ENCODE peak calls at places on chromosomes 6 and 20, in four cellular contexts. D is cardiac fibroblast, B is fibroblast of the aortic adventitia, X is mucosa of descending colon. Z is an unnamed sample.

GRCh38 chr6:131764350-131764749 is 43.5 kb upstream of the ENPP1 start:
- DNase-seq in D (peak), B (no peak), X (no peak), Z (peak)

GRCh38 chr6:34143884-34144580 is 1.9 kb downstream of the GRM4 start:
- DNase-seq in X (no peak), B (no peak), D (no peak), Z (no peak)

GRCh38 chr20:9059931-9060330 is 9.0 kb upstream of the PLCB4 start:
- DNase-seq in X (no peak), B (peak), D (no peak), Z (no peak)

GRCh38 chr6:51768087-51768486 is 319.3 kb downstream of the PKHD1 start:
- DNase-seq in B (no peak), D (no peak), X (no peak), Z (no peak)

GRCh38 chr20:60431349-60431748 is 473.1 kb downstream of the CDH26 start:
- DNase-seq in D (no peak), X (no peak), B (no peak), Z (no peak)

GRCh38 chr20:13930246-13930645 is 60.2 kb downstream of the SEL1L2 start:
- DNase-seq in X (no peak), D (no peak), B (no peak), Z (no peak)

GRCh38 chr20:23142162-23143050 is 56.3 kb upstream of the CD93 start:
- DNase-seq in B (no peak), D (no peak), X (no peak), Z (no peak)

GRCh38 chr6:49325901-49326300 is 137.2 kb downstream of the MMUT start:
- DNase-seq in D (peak), X (no peak), B (peak), Z (no peak)

GRCh38 chr20:48349673-48350072 is 478.1 kb downstream of the PREX1 start:
- DNase-seq in D (no peak), B (no peak), X (no peak), Z (no peak)

GRCh38 chr6:112122758-112123157 is 35.4 kb downstream of the FAM229B start:
- DNase-seq in D (no peak), X (no peak), B (no peak), Z (no peak)

GRCh38 chr6:51277471-51277870 is 458.8 kb downstream of the TFAP2B start:
- DNase-seq in D (no peak), X (no peak), B (no peak), Z (no peak)

GRCh38 chr6:21533678-21534077 is 59.9 kb upstream of the SOX4 start:
- DNase-seq in X (no peak), D (peak), B (no peak), Z (no peak)

GRCh38 chr6:141464490-141464889 is 668.2 kb upstream of the GJE1 start:
- DNase-seq in X (no peak), D (peak), B (peak), Z (peak)

GRCh38 chr6:155782320-155782730 is 326.7 kb upstream of the NOX3 start:
- DNase-seq in B (peak), X (no peak), D (peak), Z (peak)

GRCh38 chr6:118403036-118403435 is 145.1 kb upstream of the PLN start:
- DNase-seq in D (no peak), X (no peak), B (no peak), Z (no peak)

GRCh38 chr6:47134476-47135189 is 92.5 kb upstream of the ADGRF1 start:
- DNase-seq in X (no peak), D (peak), B (peak), Z (peak)

GRCh38 chr20:4571759-4572531 is 149.8 kb upstream of the PRND start:
- DNase-seq in B (peak), X (no peak), D (peak), Z (peak)

GRCh38 chr6:158328952-158329351 is 16.7 kb downstream of the TULP4 start:
- DNase-seq in B (no peak), X (no peak), D (no peak), Z (no peak)

GRCh38 chr6:3517350-3517749 is 60.5 kb upstream of the SLC22A23 start:
- DNase-seq in B (peak), D (peak), X (no peak), Z (peak)

GRCh38 chr6:37779111-37779800 is 40.3 kb upstream of the ZFAND3 start:
- DNase-seq in X (no peak), D (no peak), B (no peak), Z (no peak)

GRCh38 chr6:143183735-143184134 is 123.0 kb downstream of the AIG1 start:
- DNase-seq in X (no peak), B (no peak), D (no peak), Z (no peak)

GRCh38 chr20:51831891-51832675 is 29.8 kb upstream of the SALL4 start:
- DNase-seq in X (no peak), D (no peak), B (peak), Z (peak)

GRCh38 chr6:24489881-24490280 is 503 bp upstream of the GPLD1 start:
- DNase-seq in B (peak), X (no peak), D (peak), Z (peak)

GRCh38 chr6:160510199-160510598 is 153.9 kb downstream of the LPA start:
- DNase-seq in X (no peak), D (peak), B (peak), Z (peak)

GRCh38 chr6:66662196-66662595 is 955.2 kb upstream of the EYS start:
- DNase-seq in D (peak), X (no peak), B (peak), Z (peak)

GRCh38 chr6:124076336-124077048 is 272.8 kb downstream of the NKAIN2 start:
- DNase-seq in D (no peak), X (no peak), B (no peak), Z (no peak)

GRCh38 chr6:39961178-39961577 is 26.9 kb upstream of the MOCS1 start:
- DNase-seq in B (no peak), X (no peak), D (peak), Z (peak)

GRCh38 chr6:37244430-37245310 is 12.9 kb upstream of the TBC1D22B start:
- DNase-seq in D (peak), X (peak), B (peak), Z (peak)

GRCh38 chr20:61121661-61122060 is 130.4 kb upstream of the CDH4 start:
- DNase-seq in X (no peak), D (no peak), B (no peak), Z (no peak)

DNA sequence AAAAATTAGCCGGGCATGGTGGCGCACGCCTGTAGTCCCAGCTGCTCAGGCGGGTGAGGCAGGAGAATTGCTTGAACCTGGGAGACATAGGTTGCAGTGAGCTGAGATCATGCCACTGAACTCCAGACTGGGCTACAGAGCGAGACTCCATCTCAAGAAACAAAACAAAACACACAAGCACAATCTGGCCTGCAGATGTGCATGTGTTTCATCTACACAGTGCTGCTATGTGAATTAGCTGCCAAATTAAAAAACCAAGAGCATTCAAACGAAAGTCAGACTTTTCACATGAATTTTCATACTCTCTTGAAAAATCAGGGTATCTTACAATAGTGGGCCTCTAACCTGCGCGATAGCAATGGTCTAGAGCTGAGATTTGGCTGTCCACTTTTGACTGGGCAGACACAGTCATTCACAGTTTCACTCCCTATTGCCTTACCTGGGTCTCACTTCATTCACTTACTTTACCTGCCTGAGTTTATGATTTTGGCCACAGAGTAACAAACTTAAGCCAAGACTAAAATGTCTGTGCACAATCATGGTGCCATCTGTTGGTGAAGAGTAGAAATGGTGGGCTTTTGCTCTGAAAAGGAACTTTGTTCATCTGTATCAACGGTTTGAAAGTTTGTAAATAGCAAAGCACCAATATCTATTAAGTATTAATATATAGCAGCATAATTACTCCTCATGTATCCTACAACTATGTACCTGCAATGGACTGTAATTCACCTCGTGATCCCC is 138.4 kb upstream of the UST start:
- DNase-seq in B (peak), D (peak), X (no peak), Z (peak)
- TF ChIP-seq CTCF in B (peak), D (peak), X (no peak), Z (peak)

GRCh38 chr6:99426454-99426762 is 1.3 kb upstream of the PNISR start:
- DNase-seq in B (peak), D (no peak), X (no peak), Z (peak)

GRCh38 chr6:99425647-99426453 is 742 bp upstream of the PNISR start:
- DNase-seq in B (peak), D (peak), X (peak), Z (peak)

GRCh38 chr6:99424022-99424421 is 1.1 kb downstream of the PNISR start:
- DNase-seq in B (no peak), X (no peak), D (no peak), Z (no peak)

GRCh38 chr6:99422912-99423311 is 2.2 kb downstream of the PNISR start:
- DNase-seq in X (no peak), D (no peak), B (no peak), Z (no peak)

GRCh38 chr6:99424761-99425646 is at the start of gene PNISR:
- DNase-seq in B (peak), X (peak), D (peak), Z (peak)
- H3K4me3 ChIP-seq in B (peak), X (peak), D (peak), Z (peak)

DNA sequence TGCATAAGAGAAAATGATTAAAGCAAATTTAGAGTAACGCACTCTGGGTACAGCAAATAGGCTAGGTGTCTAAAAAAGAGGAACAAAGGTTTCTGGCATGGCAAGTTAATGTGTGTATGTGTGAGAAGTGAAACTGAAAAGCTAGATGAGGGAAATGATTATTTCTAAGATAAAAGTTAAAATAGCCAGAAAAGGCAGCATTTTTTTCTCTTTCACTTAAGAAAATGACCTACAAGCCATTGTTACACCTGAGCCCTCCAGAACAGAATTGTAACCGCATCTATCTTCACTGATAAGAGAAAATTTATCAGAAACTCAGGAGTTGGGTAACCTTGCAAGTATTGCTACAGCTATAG is 395.4 kb downstream of the TBC1D32 start:
- DNase-seq in X (no peak), D (no peak), B (no peak), Z (no peak)
- TF ChIP-seq CTCF in X (no peak), D (no peak), B (no peak), Z (no peak)

DNA sequence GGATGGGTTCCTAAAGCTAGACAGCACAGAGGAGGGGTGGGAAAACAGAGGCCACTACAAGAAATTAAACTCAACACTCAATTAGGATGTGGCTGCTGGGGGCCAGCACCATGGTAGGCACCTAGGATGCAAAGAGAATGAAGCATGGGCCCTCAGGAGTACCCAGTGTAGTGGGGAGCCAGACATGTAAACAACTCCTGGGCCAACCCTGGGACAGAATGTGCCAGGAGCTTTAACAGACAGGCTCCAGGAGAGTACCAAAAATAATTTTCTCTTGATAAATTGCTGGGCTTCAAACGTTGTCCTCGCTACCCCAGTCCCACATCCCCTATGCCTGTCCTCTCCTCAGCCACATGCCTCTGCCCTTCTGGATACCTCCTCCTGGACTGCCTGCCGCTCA is 1.7 kb downstream of the TMEM151B start:
- DNase-seq in D (no peak), B (no peak), X (no peak), Z (no peak)
- H3K4me3 ChIP-seq in D (no peak), B (no peak), X (no peak), Z (no peak)

DNA sequence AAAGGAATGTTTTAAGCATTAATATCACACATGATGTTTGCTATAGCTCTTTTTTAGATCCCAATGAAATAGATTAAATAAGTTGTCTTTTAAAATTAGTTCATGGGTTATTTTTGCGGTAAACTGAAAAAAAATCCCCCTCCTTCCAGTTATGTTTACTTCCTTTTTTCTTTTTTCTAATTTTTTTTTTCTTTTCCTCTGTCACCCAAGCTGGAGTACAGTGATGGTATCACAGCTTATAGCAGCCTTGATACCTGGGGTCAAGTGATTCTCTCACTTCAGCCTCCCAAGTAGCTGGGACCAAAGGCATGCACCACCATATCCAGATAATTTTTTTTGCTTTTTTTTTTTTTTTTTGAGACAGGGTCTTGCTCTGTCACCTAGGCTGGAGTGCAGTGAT is 17.8 kb upstream of the SCAF8 start:
- DNase-seq in B (no peak), D (no peak), X (no peak), Z (no peak)
- TF ChIP-seq CTCF in B (no peak), D (no peak), X (no peak), Z (no peak)

Z was measured in fibroblast of villous mesenchyme.